ENCODE peak calls at places on chromosomes 11 and 22, in four cellular contexts. B is smooth muscle cell of the brain vasculature, J is HTR-8/SVneo, C is Kasumi-1. H is an unnamed sample.

GRCh38 chr11:129257512-129257911 is 65.4 kb upstream of the ARHGAP32 start:
- DNase-seq in B (no peak), J (no peak), C (no peak), H (no peak)

GRCh38 chr11:31903225-31904074 is 92.3 kb upstream of the PAX6 start:
- DNase-seq in B (no peak), J (no peak), C (no peak), H (no peak)

GRCh38 chr11:86738615-86739014 is 61.7 kb upstream of the PRSS23 start:
- DNase-seq in B (no peak), J (no peak), C (no peak), H (no peak)

GRCh38 chr11:21723681-21724080 is 469.2 kb upstream of the ANO5 start:
- DNase-seq in B (no peak), J (no peak), C (no peak), H (no peak)

GRCh38 chr11:287821-288327 is 1.1 kb upstream of the PGGHG start:
- DNase-seq in B (no peak), J (no peak), C (no peak), H (no peak)

GRCh38 chr11:67584205-67584880 is 731 bp downstream of the GSTP1 start:
- DNase-seq in B (no peak), J (no peak), C (peak; percentile 69), H (no peak)

GRCh38 chr11:118216621-118217526 is 7.9 kb downstream of the JAML start:
- DNase-seq in B (no peak), J (no peak), C (no peak), H (no peak)

GRCh38 chr11:74255741-74256369 is 55.6 kb downstream of the P4HA3 start:
- DNase-seq in B (no peak), J (peak; percentile 78), C (peak; percentile 67), H (peak; percentile 21)

GRCh38 chr22:31400023-31400397 is 606 bp downstream of the DRG1 start:
- DNase-seq in B (no peak), J (no peak), C (no peak), H (no peak)

GRCh38 chr11:11731311-11732083 is 109.7 kb upstream of the GALNT18 start:
- DNase-seq in B (no peak), J (peak; percentile 5), C (peak; percentile 19), H (no peak)

GRCh38 chr11:107598225-107599139 is 7.5 kb downstream of the ELMOD1 start:
- DNase-seq in B (no peak), J (peak; percentile 32), C (peak; percentile 5), H (no peak)

GRCh38 chr11:35735903-35736302 is 73.3 kb downstream of the TRIM44 start:
- DNase-seq in B (no peak), J (no peak), C (no peak), H (no peak)

GRCh38 chr11:118980191-118980881 is 8.8 kb downstream of the FOXR1 start:
- DNase-seq in B (no peak), J (no peak), C (no peak), H (no peak)

GRCh38 chr11:31160504-31161422 is 208.8 kb downstream of the DCDC1 start:
- DNase-seq in B (no peak), J (no peak), C (no peak), H (no peak)

GRCh38 chr11:1157645-1158591 is at the start of gene MUC5AC:
- DNase-seq in B (no peak), J (no peak), C (no peak), H (no peak)

GRCh38 chr11:96306933-96307747 is 35.9 kb downstream of the MAML2 start:
- DNase-seq in B (peak; percentile 99), J (peak; percentile 78), C (no peak), H (peak; percentile 92)

GRCh38 chr11:69374110-69374981 is 80.4 kb downstream of the MYEOV start:
- DNase-seq in B (no peak), J (no peak), C (no peak), H (no peak)

GRCh38 chr11:10638285-10638684 is 55.3 kb downstream of the IRAG1 start:
- DNase-seq in B (no peak), J (no peak), C (no peak), H (peak; percentile 37)

GRCh38 chr22:21866821-21867527 is 471 bp downstream of the MAPK1 start:
- DNase-seq in B (no peak), J (no peak), C (no peak), H (no peak)

GRCh38 chr11:102081313-102081712 is 28.9 kb upstream of the YAP1 start:
- DNase-seq in B (no peak), J (no peak), C (no peak), H (no peak)

GRCh38 chr11:71446942-71447688 is 1.1 kb downstream of the DHCR7 start:
- DNase-seq in B (no peak), J (peak; percentile 41), C (peak; percentile 79), H (no peak)

GRCh38 chr11:82634091-82634490 is 99.6 kb downstream of the FAM181B start:
- DNase-seq in B (no peak), J (no peak), C (no peak), H (no peak)

GRCh38 chr11:124638500-124638899 is 15.8 kb downstream of the TBRG1 start:
- DNase-seq in B (no peak), J (no peak), C (no peak), H (no peak)

GRCh38 chr22:33861216-33861875 is 58.9 kb downstream of the LARGE1 start:
- DNase-seq in B (no peak), J (no peak), C (no peak), H (no peak)

GRCh38 chr11:19281041-19281440 is 40.3 kb upstream of the E2F8 start:
- DNase-seq in B (no peak), J (no peak), C (no peak), H (no peak)

GRCh38 chr22:30861688-30862552 is 106.7 kb downstream of the MORC2 start:
- DNase-seq in B (no peak), J (no peak), C (no peak), H (no peak)

GRCh38 chr11:13140873-13141655 is 131.9 kb downstream of the RASSF10 start:
- DNase-seq in B (no peak), J (no peak), C (no peak), H (no peak)

GRCh38 chr11:128232588-128232987 is 354.8 kb downstream of the ETS1 start:
- DNase-seq in B (no peak), J (no peak), C (no peak), H (no peak)

GRCh38 chr11:61904539-61905048 is 12.8 kb downstream of the RAB3IL1 start:
- DNase-seq in B (no peak), J (no peak), C (no peak), H (no peak)